ENCODE peak calls at places on chromosomes 6 and 20, in six cellular contexts. One of them, this sample, is unnamed.

GRCh38 chr6:122008105-122009100 is 391.0 kb upstream of the HSF2 start:
- DNase-seq in lower leg skin: no peak
- DNase-seq in sigmoid colon: no peak
- DNase-seq in heart left ventricle: peak
- DNase-seq in IMR-90: peak
- DNase-seq in A549: no peak
- DNase-seq in this sample: no peak

GRCh38 chr20:48025061-48025515 is 239.8 kb upstream of the SULF2 start:
- DNase-seq in heart left ventricle: peak
- DNase-seq in IMR-90: peak
- DNase-seq in lower leg skin: peak
- DNase-seq in A549: no peak
- DNase-seq in sigmoid colon: no peak
- DNase-seq in this sample: peak

GRCh38 chr20:59006864-59007757 is at the start of gene CTSZ:
- DNase-seq in A549: peak
- DNase-seq in heart left ventricle: peak
- DNase-seq in lower leg skin: peak
- DNase-seq in sigmoid colon: peak
- DNase-seq in IMR-90: no peak
- DNase-seq in this sample: no peak

GRCh38 chr6:4914412-4915159 is 89.3 kb downstream of the RPP40 start:
- DNase-seq in lower leg skin: no peak
- DNase-seq in sigmoid colon: no peak
- DNase-seq in A549: no peak
- DNase-seq in IMR-90: peak
- DNase-seq in heart left ventricle: no peak
- DNase-seq in this sample: no peak

GRCh38 chr20:14406495-14406894 is 69.1 kb upstream of the FLRT3 start:
- DNase-seq in heart left ventricle: no peak
- DNase-seq in sigmoid colon: no peak
- DNase-seq in A549: peak
- DNase-seq in lower leg skin: no peak
- DNase-seq in IMR-90: peak
- DNase-seq in this sample: no peak

GRCh38 chr20:341682-342081 is 5.2 kb upstream of the NRSN2 start:
- DNase-seq in IMR-90: peak
- DNase-seq in heart left ventricle: no peak
- DNase-seq in sigmoid colon: no peak
- DNase-seq in lower leg skin: no peak
- DNase-seq in A549: peak
- DNase-seq in this sample: no peak

GRCh38 chr20:64044484-64045247 is 4.8 kb downstream of the SOX18 start:
- DNase-seq in IMR-90: peak
- DNase-seq in lower leg skin: no peak
- DNase-seq in sigmoid colon: no peak
- DNase-seq in A549: peak
- DNase-seq in heart left ventricle: peak
- DNase-seq in this sample: no peak

GRCh38 chr6:157323924-157324276 is 581 bp upstream of the TMEM242 start:
- DNase-seq in lower leg skin: peak
- DNase-seq in A549: peak
- DNase-seq in heart left ventricle: peak
- DNase-seq in sigmoid colon: peak
- DNase-seq in IMR-90: peak
- DNase-seq in this sample: peak

DNA sequence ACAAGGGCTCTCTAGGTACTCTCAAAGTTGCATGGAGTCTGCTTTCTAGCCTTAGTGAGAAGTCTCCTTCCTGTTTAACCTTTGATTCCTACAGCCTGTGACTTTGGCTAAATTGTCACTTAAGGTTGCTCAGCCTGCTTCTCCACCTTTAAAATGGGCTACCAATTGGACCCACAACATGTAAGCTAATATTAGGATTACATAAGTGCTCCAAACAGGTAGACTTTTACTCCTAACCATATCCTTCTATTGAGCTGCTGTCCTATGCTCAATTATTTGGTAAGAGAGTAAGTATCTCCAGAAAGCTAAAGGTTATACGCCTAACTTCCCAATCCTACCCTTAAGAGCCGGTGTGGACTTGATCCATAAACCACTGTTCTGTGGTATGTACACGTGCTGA is 2.9 kb downstream of the PCNA start:
- DNase-seq in IMR-90: no peak
- DNase-seq in lower leg skin: no peak
- DNase-seq in A549: no peak
- DNase-seq in heart left ventricle: no peak
- DNase-seq in sigmoid colon: no peak
- DNase-seq in this sample: no peak
- TF ChIP-seq POLR2A in IMR-90: no peak
- TF ChIP-seq POLR2A in lower leg skin: no peak
- TF ChIP-seq POLR2A in A549: no peak
- TF ChIP-seq POLR2A in heart left ventricle: no peak
- TF ChIP-seq POLR2A in sigmoid colon: no peak
- TF ChIP-seq POLR2A in this sample: no peak

GRCh38 chr20:20370087-20370575 is 2.2 kb downstream of the INSM1 start:
- DNase-seq in heart left ventricle: no peak
- DNase-seq in sigmoid colon: no peak
- DNase-seq in lower leg skin: no peak
- DNase-seq in A549: peak
- DNase-seq in IMR-90: no peak
- DNase-seq in this sample: no peak
- H3K4me3 ChIP-seq in heart left ventricle: no peak
- H3K4me3 ChIP-seq in sigmoid colon: no peak
- H3K4me3 ChIP-seq in lower leg skin: no peak
- H3K4me3 ChIP-seq in A549: no peak
- H3K4me3 ChIP-seq in IMR-90: no peak
- H3K4me3 ChIP-seq in this sample: no peak

DNA sequence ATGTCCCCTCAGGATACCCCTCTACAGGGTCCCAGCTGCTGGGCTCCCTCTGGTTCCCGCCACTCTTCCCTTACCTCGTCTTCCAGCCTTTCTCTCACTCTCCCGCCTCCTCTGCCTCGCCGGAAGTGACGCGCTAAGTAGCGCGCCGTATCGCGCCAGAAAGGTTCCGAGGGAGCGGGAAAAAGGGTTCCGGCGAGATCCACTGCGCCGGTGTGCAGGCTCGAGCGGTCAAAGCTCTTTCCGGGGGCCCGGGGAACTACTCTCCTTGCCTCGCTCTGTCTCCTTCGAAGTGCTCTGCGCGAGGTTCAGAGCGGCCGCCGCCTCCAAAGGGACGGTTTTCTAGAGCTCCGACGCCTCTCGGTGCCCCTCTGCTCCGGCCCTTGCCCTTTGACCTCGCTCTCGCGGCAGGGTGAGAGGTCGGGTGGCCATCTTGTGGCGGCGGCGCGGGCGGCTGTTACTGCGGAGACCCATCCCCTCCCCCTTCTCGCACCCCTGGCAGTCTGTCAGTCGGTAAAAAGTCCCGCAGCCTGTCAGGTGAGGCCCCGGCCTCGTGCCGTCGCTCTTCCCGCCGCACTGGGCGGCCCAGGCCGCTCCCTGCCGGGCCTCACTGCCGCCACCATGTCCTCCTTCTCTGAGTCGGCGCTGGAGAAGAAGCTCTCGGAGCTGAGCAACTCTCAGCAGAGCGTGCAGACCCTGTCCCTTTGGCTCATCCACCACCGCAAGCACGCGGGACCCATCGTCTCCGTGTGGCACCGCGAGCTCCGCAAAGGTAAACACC is at the start of the genes RPRD1B and TTI1:
- DNase-seq in lower leg skin: peak
- DNase-seq in sigmoid colon: peak
- DNase-seq in A549: peak
- DNase-seq in IMR-90: peak
- DNase-seq in heart left ventricle: peak
- DNase-seq in this sample: peak
- TF ChIP-seq CTCF in lower leg skin: no peak
- TF ChIP-seq CTCF in sigmoid colon: no peak
- TF ChIP-seq CTCF in A549: no peak
- TF ChIP-seq CTCF in IMR-90: no peak
- TF ChIP-seq CTCF in heart left ventricle: no peak
- TF ChIP-seq CTCF in this sample: no peak

GRCh38 chr20:36835453-36836198 is 40.3 kb upstream of the TLDC2 start:
- DNase-seq in sigmoid colon: peak
- DNase-seq in A549: peak
- DNase-seq in IMR-90: peak
- DNase-seq in heart left ventricle: peak
- DNase-seq in lower leg skin: peak
- DNase-seq in this sample: peak
- TF ChIP-seq POLR2A in sigmoid colon: peak
- TF ChIP-seq POLR2A in A549: peak
- TF ChIP-seq POLR2A in IMR-90: peak
- TF ChIP-seq POLR2A in heart left ventricle: peak
- TF ChIP-seq POLR2A in lower leg skin: no peak
- TF ChIP-seq POLR2A in this sample: peak

GRCh38 chr6:10413850-10414765 is 766 bp downstream of the TFAP2A start:
- DNase-seq in A549: peak
- DNase-seq in IMR-90: no peak
- DNase-seq in heart left ventricle: no peak
- DNase-seq in sigmoid colon: no peak
- DNase-seq in lower leg skin: no peak
- DNase-seq in this sample: peak
- H3K4me3 ChIP-seq in A549: peak
- H3K4me3 ChIP-seq in IMR-90: peak
- H3K4me3 ChIP-seq in heart left ventricle: no peak
- H3K4me3 ChIP-seq in sigmoid colon: peak
- H3K4me3 ChIP-seq in lower leg skin: peak
- H3K4me3 ChIP-seq in this sample: peak

DNA sequence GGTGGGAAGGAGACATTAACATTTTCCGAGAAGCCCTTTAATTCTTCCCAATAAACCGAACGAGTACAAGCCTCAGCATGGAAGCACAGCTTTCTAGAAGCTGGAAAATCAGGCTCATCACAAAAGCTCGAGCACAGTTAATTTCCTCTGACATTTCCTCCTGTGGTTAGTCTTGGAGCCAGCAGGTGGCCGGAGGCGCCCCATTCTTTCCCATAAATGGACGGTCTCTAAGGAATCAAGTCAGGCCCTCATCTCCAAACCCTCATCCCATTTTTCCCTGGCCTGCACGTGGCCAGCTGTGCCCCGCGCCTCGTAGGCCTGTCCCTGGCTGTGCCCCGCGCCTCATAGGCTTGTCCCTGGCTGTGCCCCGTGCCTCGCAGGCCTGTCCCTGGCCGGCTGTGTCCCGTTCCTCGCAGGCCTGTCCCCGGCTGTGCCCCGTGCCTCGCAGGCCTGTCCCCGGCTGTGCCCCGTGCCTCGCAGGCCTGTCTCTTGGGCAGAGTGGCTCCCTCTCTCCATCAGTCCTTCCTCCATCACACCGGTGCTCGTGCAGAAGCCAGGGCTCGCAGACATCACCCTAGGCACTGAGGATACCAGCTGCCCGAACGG is 19.7 kb upstream of the NTSR1 start:
- DNase-seq in IMR-90: peak
- DNase-seq in heart left ventricle: no peak
- DNase-seq in A549: peak
- DNase-seq in sigmoid colon: no peak
- DNase-seq in lower leg skin: no peak
- DNase-seq in this sample: no peak
- TF ChIP-seq CTCF in IMR-90: peak
- TF ChIP-seq CTCF in heart left ventricle: peak
- TF ChIP-seq CTCF in A549: no peak
- TF ChIP-seq CTCF in sigmoid colon: peak
- TF ChIP-seq CTCF in lower leg skin: no peak
- TF ChIP-seq CTCF in this sample: no peak

DNA sequence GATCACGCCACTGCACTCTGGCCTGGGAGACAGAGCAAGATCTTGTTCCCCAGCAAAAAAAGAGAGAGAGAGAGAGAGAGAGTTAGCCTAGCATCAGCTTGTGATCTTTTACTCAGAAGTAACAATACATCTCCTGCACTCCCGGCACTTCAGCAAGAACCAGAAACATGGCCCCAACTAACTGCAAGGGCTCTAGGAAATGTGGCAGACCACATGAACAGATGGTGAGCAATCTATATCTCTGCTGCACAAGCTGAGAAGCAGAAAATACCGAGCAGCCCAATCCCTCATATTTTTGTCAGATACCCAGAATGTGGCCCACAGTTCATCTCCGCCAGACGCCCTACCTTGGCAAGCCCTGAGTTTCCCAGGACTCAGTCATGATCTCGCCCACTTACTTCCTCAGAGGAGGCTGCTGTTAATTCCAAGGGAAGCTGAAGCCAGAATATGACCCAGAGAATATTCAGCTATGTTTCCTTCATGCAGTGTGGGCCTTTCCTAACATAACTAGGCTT is 63.1 kb upstream of the PHACTR1 start:
- DNase-seq in heart left ventricle: no peak
- DNase-seq in lower leg skin: no peak
- DNase-seq in A549: no peak
- DNase-seq in sigmoid colon: no peak
- DNase-seq in IMR-90: no peak
- DNase-seq in this sample: no peak
- TF ChIP-seq POLR2A in heart left ventricle: no peak
- TF ChIP-seq POLR2A in lower leg skin: no peak
- TF ChIP-seq POLR2A in A549: no peak
- TF ChIP-seq POLR2A in sigmoid colon: no peak
- TF ChIP-seq POLR2A in IMR-90: no peak
- TF ChIP-seq POLR2A in this sample: no peak

GRCh38 chr6:39792501-39793450 is 600 bp downstream of the DAAM2 start:
- DNase-seq in lower leg skin: peak
- DNase-seq in sigmoid colon: peak
- DNase-seq in IMR-90: no peak
- DNase-seq in A549: no peak
- DNase-seq in heart left ventricle: no peak
- DNase-seq in this sample: no peak
- H3K4me3 ChIP-seq in lower leg skin: peak
- H3K4me3 ChIP-seq in sigmoid colon: peak
- H3K4me3 ChIP-seq in IMR-90: peak
- H3K4me3 ChIP-seq in A549: peak
- H3K4me3 ChIP-seq in heart left ventricle: peak
- H3K4me3 ChIP-seq in this sample: peak

GRCh38 chr6:7673063-7673536 is 52.8 kb upstream of the BMP6 start:
- DNase-seq in lower leg skin: peak
- DNase-seq in sigmoid colon: peak
- DNase-seq in IMR-90: peak
- DNase-seq in A549: peak
- DNase-seq in heart left ventricle: peak
- DNase-seq in this sample: no peak
- TF ChIP-seq CTCF in lower leg skin: no peak
- TF ChIP-seq CTCF in sigmoid colon: no peak
- TF ChIP-seq CTCF in IMR-90: no peak
- TF ChIP-seq CTCF in A549: no peak
- TF ChIP-seq CTCF in heart left ventricle: peak
- TF ChIP-seq CTCF in this sample: peak